ENCODE peak calls at places on chromosomes 16 and 17, in eight cellular contexts. S is A549, F is body of pancreas, R is adrenal gland, K is prostate gland, H is stomach, M is ovary, E is esophagus squamous epithelium. D is an unnamed sample.

GRCh38 chr17:82256242-82256894 is 17.1 kb downstream of the CSNK1D start:
- DNase-seq in S (no peak), K (no peak), R (no peak), H (no peak), F (no peak), M (no peak), E (no peak), D (no peak)

GRCh38 chr16:15759070-15759469 is 97.8 kb downstream of the MYH11 start:
- DNase-seq in K (no peak), F (no peak), S (no peak), R (no peak), E (no peak), H (no peak), M (no peak), D (no peak)

GRCh38 chr17:21263351-21263750 is 10.1 kb upstream of the NATD1 start:
- DNase-seq in M (no peak), H (no peak), K (no peak), R (no peak), E (no peak), F (no peak), S (no peak), D (no peak)

GRCh38 chr16:52578007-52578828 is 31.3 kb upstream of the TOX3 start:
- DNase-seq in S (no peak), K (no peak), F (peak; percentile 35), M (no peak), E (no peak), H (peak; percentile 50), R (no peak), D (no peak)

GRCh38 chr17:74190154-74190553 is 13.3 kb upstream of the RPL38 start:
- DNase-seq in E (no peak), H (no peak), K (no peak), S (peak; percentile 89), R (no peak), F (no peak), M (no peak), D (no peak)

GRCh38 chr17:45376171-45376564 is 56.5 kb downstream of the ARHGAP27 start:
- DNase-seq in E (no peak), F (no peak), H (no peak), K (no peak), S (no peak), M (no peak), R (no peak), D (no peak)

GRCh38 chr17:44844390-44844830 is 3.3 kb upstream of the HIGD1B start:
- DNase-seq in S (no peak), H (no peak), E (no peak), M (no peak), F (no peak), R (no peak), K (no peak), D (no peak)

GRCh38 chr17:68199837-68200688 is 47.8 kb upstream of the AMZ2 start:
- DNase-seq in M (no peak), E (no peak), R (no peak), K (no peak), H (no peak), S (no peak), F (no peak), D (no peak)

GRCh38 chr16:49704586-49705155 is 151.2 kb downstream of the ZNF423 start:
- DNase-seq in F (no peak), H (no peak), M (no peak), R (no peak), E (no peak), S (no peak), K (no peak), D (no peak)

GRCh38 chr16:2253293-2253692 is 1.9 kb upstream of the ECI1 start:
- DNase-seq in R (no peak), E (no peak), F (no peak), S (no peak), H (no peak), M (no peak), K (no peak), D (no peak)

GRCh38 chr17:6627019-6627418 is 13.5 kb downstream of the KIAA0753 start:
- DNase-seq in M (no peak), R (no peak), H (no peak), E (no peak), K (no peak), S (no peak), F (no peak), D (no peak)

GRCh38 chr17:68248199-68248825 is 469 bp downstream of the AMZ2 start:
- DNase-seq in R (no peak), S (peak; percentile 42), K (peak; percentile 40), E (no peak), F (peak; percentile 66), M (peak; percentile 85), H (peak; percentile 49), D (no peak)

GRCh38 chr17:77959926-77960521 is 1.5 kb downstream of the TNRC6C start:
- DNase-seq in K (no peak), H (no peak), E (no peak), S (no peak), R (no peak), M (no peak), F (no peak), D (no peak)

GRCh38 chr17:77957869-77958715 is at the start of gene TNRC6C:
- DNase-seq in R (peak; percentile 100), F (peak; percentile 100), E (peak; percentile 97), S (peak; percentile 100), H (peak; percentile 100), M (peak; percentile 100), K (peak; percentile 100), D (peak; percentile 100)

GRCh38 chr17:77958716-77959215 is 263 bp downstream of the TNRC6C start:
- DNase-seq in K (no peak), E (no peak), R (no peak), H (no peak), F (no peak), M (no peak), S (peak; percentile 33), D (no peak)

GRCh38 chr17:77957215-77957868 is 1.2 kb upstream of the TNRC6C start:
- DNase-seq in F (no peak), M (no peak), K (no peak), E (no peak), S (peak; percentile 34), R (no peak), H (no peak), D (no peak)

DNA sequence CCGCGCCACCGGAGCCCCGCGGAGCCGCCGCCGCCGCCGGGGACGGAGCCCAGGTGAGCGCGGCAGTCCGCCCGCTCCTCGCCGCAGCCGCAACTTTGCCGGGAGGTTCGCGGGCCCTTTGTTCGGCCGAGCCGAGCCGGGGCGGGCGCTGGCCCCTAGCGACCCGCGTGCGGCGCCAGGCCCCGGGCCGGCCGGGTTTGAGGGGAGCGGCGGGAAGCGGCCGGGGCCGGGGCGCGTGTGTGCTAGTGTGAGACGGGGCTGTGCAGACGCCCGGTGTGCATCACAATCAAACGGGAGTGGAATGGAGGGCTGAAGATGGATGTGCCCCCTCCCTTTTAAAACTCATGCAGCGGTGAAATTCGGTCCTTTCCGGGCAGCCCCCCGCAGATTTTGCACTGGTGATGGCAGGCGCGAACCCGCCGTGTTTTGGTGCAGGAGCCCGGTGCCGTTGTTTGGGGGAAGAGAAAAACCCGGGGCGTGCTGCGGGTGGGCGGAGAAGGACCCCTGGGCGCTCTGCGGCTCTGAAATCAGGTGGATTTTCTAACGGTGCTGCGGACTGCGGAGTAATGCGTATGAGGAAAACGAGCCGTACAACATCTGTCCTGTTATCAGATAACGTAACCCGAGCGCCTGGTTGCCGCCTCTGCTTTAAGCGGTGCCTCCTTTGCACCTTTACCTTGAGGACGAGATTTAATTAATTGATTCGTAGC is 868 bp downstream of the TNRC6C start:
- DNase-seq in K (peak; percentile 11), S (peak; percentile 48), H (peak; percentile 35), F (no peak), M (peak; percentile 34), E (no peak), R (peak; percentile 32), D (no peak)
- TF ChIP-seq POLR2A in K (no peak), S (no peak), H (no peak), F (no peak), M (no peak), E (no peak), R (peak; percentile 13), D (no peak)

GRCh38 chr17:17819111-17819510 is 17.7 kb downstream of the SREBF1 start:
- DNase-seq in F (no peak), R (no peak), S (no peak), K (no peak), H (no peak), E (no peak), M (no peak), D (no peak)
- H3K4me1 ChIP-seq in F (peaks cover 53% of the 10 kb centered on the region), R (peaks cover 79% of the 10 kb centered on the region), S (peaks cover 85% of the 10 kb centered on the region), K (peaks cover 57% of the 10 kb centered on the region), H (peaks cover 80% of the 10 kb centered on the region), E (peaks cover 96% of the 10 kb centered on the region), M (peaks cover 22% of the 10 kb centered on the region), D (peaks cover 26% of the 10 kb centered on the region)

DNA sequence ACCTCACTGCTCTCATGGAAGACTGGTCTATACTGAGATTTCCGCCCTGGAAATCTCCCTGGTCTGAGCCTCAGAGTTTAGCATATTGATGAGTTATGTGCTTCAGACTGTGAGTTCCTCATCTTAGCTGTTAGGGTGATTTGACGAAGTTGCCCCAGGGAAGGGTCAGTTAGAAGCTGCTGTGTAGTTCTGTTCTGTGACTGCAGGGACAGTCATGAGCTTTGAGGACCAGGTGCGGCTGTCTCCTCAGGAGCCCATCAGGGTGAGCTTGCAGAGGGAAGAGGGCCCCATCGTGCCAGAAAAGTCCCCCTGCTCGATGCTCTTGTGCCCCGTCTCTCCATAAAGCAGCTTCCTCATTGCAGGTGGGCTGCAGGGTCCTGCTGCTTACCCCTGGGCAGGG is 28.3 kb upstream of the IL17C start:
- DNase-seq in R (no peak), F (no peak), H (no peak), M (no peak), K (no peak), E (no peak), S (peak; percentile 29), D (no peak)
- TF ChIP-seq CTCF in R (no peak), F (no peak), H (no peak), M (no peak), K (no peak), E (no peak), S (no peak), D (no peak)

GRCh38 chr17:78416791-78417530 is 38.5 kb downstream of the PGS1 start:
- DNase-seq in E (no peak), M (no peak), S (no peak), K (no peak), R (no peak), F (no peak), H (no peak), D (no peak)
- TF ChIP-seq POLR2A in E (peak; percentile 37), M (no peak), S (no peak), K (no peak), R (peak; percentile 28), F (peak; percentile 34), H (no peak), D (no peak)

GRCh38 chr16:81216114-81216513 is 22.4 kb upstream of the BCO1 start:
- DNase-seq in M (no peak), K (no peak), H (no peak), S (no peak), R (no peak), E (no peak), F (no peak), D (no peak)
- H3K4me1 ChIP-seq in M (no peaks in the 10 kb centered on the region), K (no peaks in the 10 kb centered on the region), H (peaks cover 4% of the 10 kb centered on the region), S (no peaks in the 10 kb centered on the region), R (no peaks in the 10 kb centered on the region), E (no peaks in the 10 kb centered on the region), F (no peaks in the 10 kb centered on the region), D (no peaks in the 10 kb centered on the region)

GRCh38 chr17:53499277-53499676 is 323.4 kb upstream of the KIF2B start:
- DNase-seq in H (no peak), S (no peak), F (no peak), K (no peak), M (no peak), E (no peak), R (no peak), D (no peak)
- TF ChIP-seq CTCF in H (no peak), S (no peak), F (no peak), K (no peak), M (no peak), E (no peak), R (no peak), D (no peak)

GRCh38 chr17:80892019-80892855 is 99.4 kb upstream of the CHMP6 start:
- DNase-seq in H (no peak), F (no peak), R (peak; percentile 88), E (peak; percentile 48), S (peak; percentile 97), K (peak; percentile 31), M (no peak), D (no peak)
- TF ChIP-seq POLR2A in H (no peak), F (no peak), R (peak; percentile 41), E (no peak), S (no peak), K (no peak), M (no peak), D (no peak)